ENCODE peak calls at places on chromosomes 12 and 14, in eight cellular contexts. One of them, this sample, is unnamed. For H3K27me3, H3K9me3 and H3K4me1, the result is how much of the 10 kb centered on the place peaks cover.

GRCh38 chr12:113630625-113631024 is 159.0 kb upstream of the LHX5 start:
- DNase-seq in heart right ventricle: no peak
- DNase-seq in IMR-90: no peak
- DNase-seq in transverse colon: no peak
- DNase-seq in heart left ventricle: no peak
- DNase-seq in tibial nerve: no peak
- DNase-seq in HCT116: no peak
- DNase-seq in neuronal stem cell: no peak
- DNase-seq in this sample: no peak

GRCh38 chr12:117155278-117156060 is 34.8 kb downstream of the FBXO21 start:
- DNase-seq in heart right ventricle: peak
- DNase-seq in IMR-90: peak
- DNase-seq in transverse colon: peak
- DNase-seq in heart left ventricle: peak
- DNase-seq in tibial nerve: no peak
- DNase-seq in HCT116: peak
- DNase-seq in neuronal stem cell: peak
- DNase-seq in this sample: no peak

GRCh38 chr14:29446971-29447370 is 480.7 kb downstream of the PRKD1 start:
- DNase-seq in heart right ventricle: no peak
- DNase-seq in IMR-90: no peak
- DNase-seq in transverse colon: no peak
- DNase-seq in heart left ventricle: no peak
- DNase-seq in tibial nerve: no peak
- DNase-seq in HCT116: no peak
- DNase-seq in neuronal stem cell: no peak
- DNase-seq in this sample: no peak

GRCh38 chr14:100754020-100754419 is 27.3 kb downstream of the DLK1 start:
- DNase-seq in heart right ventricle: no peak
- DNase-seq in IMR-90: no peak
- DNase-seq in transverse colon: no peak
- DNase-seq in heart left ventricle: peak
- DNase-seq in tibial nerve: no peak
- DNase-seq in HCT116: no peak
- DNase-seq in neuronal stem cell: no peak
- DNase-seq in this sample: no peak

GRCh38 chr14:22429546-22429945 is 159.5 kb downstream of the DAD1 start:
- DNase-seq in heart right ventricle: no peak
- DNase-seq in IMR-90: no peak
- DNase-seq in transverse colon: no peak
- DNase-seq in heart left ventricle: no peak
- DNase-seq in tibial nerve: no peak
- DNase-seq in HCT116: no peak
- DNase-seq in neuronal stem cell: no peak
- DNase-seq in this sample: no peak

GRCh38 chr12:104450700-104451099 is 6.0 kb upstream of the CHST11 start:
- DNase-seq in heart right ventricle: no peak
- DNase-seq in IMR-90: no peak
- DNase-seq in transverse colon: no peak
- DNase-seq in heart left ventricle: no peak
- DNase-seq in tibial nerve: no peak
- DNase-seq in HCT116: no peak
- DNase-seq in neuronal stem cell: no peak
- DNase-seq in this sample: no peak

GRCh38 chr12:53493610-53494391 is 5.5 kb downstream of the MAP3K12 start:
- DNase-seq in heart right ventricle: no peak
- DNase-seq in IMR-90: no peak
- DNase-seq in transverse colon: no peak
- DNase-seq in heart left ventricle: no peak
- DNase-seq in tibial nerve: no peak
- DNase-seq in HCT116: no peak
- DNase-seq in neuronal stem cell: no peak
- DNase-seq in this sample: peak

GRCh38 chr14:36238666-36239363 is 62.3 kb upstream of the PTCSC3 start:
- DNase-seq in heart right ventricle: no peak
- DNase-seq in IMR-90: peak
- DNase-seq in transverse colon: no peak
- DNase-seq in heart left ventricle: no peak
- DNase-seq in tibial nerve: no peak
- DNase-seq in HCT116: no peak
- DNase-seq in neuronal stem cell: no peak
- DNase-seq in this sample: no peak

GRCh38 chr14:72632727-72633126 is 261.2 kb downstream of the DPF3 start:
- DNase-seq in heart right ventricle: no peak
- DNase-seq in IMR-90: no peak
- DNase-seq in transverse colon: no peak
- DNase-seq in heart left ventricle: no peak
- DNase-seq in tibial nerve: no peak
- DNase-seq in HCT116: no peak
- DNase-seq in neuronal stem cell: no peak
- DNase-seq in this sample: no peak

GRCh38 chr12:58893421-58893986 is 26.8 kb downstream of the LRIG3 start:
- DNase-seq in heart right ventricle: no peak
- DNase-seq in IMR-90: peak
- DNase-seq in transverse colon: no peak
- DNase-seq in heart left ventricle: no peak
- DNase-seq in tibial nerve: no peak
- DNase-seq in HCT116: no peak
- DNase-seq in neuronal stem cell: no peak
- DNase-seq in this sample: no peak

GRCh38 chr12:67256649-67257048 is 12.5 kb upstream of the CAND1 start:
- DNase-seq in heart right ventricle: no peak
- DNase-seq in IMR-90: no peak
- DNase-seq in transverse colon: no peak
- DNase-seq in heart left ventricle: no peak
- DNase-seq in tibial nerve: no peak
- DNase-seq in HCT116: no peak
- DNase-seq in neuronal stem cell: no peak
- DNase-seq in this sample: no peak

GRCh38 chr14:41303506-41303905 is 303.2 kb upstream of the LRFN5 start:
- DNase-seq in heart right ventricle: no peak
- DNase-seq in IMR-90: no peak
- DNase-seq in transverse colon: no peak
- DNase-seq in heart left ventricle: no peak
- DNase-seq in tibial nerve: no peak
- DNase-seq in HCT116: no peak
- DNase-seq in neuronal stem cell: no peak
- DNase-seq in this sample: no peak

GRCh38 chr12:92046557-92046956 is 99.1 kb downstream of the BTG1 start:
- DNase-seq in heart right ventricle: no peak
- DNase-seq in IMR-90: no peak
- DNase-seq in transverse colon: no peak
- DNase-seq in heart left ventricle: no peak
- DNase-seq in tibial nerve: no peak
- DNase-seq in HCT116: no peak
- DNase-seq in neuronal stem cell: no peak
- DNase-seq in this sample: no peak

GRCh38 chr14:103116645-103117044 is 6.6 kb upstream of the TNFAIP2 start:
- DNase-seq in heart right ventricle: no peak
- DNase-seq in IMR-90: no peak
- DNase-seq in transverse colon: no peak
- DNase-seq in heart left ventricle: no peak
- DNase-seq in tibial nerve: no peak
- DNase-seq in HCT116: no peak
- DNase-seq in neuronal stem cell: no peak
- DNase-seq in this sample: no peak

GRCh38 chr12:124744273-124744640 is 119.4 kb downstream of the SCARB1 start:
- DNase-seq in heart right ventricle: no peak
- DNase-seq in IMR-90: no peak
- DNase-seq in transverse colon: no peak
- DNase-seq in heart left ventricle: no peak
- DNase-seq in tibial nerve: no peak
- DNase-seq in HCT116: no peak
- DNase-seq in neuronal stem cell: no peak
- DNase-seq in this sample: no peak

GRCh38 chr12:65685514-65685913 is 138.8 kb upstream of the HMGA2 start:
- DNase-seq in heart right ventricle: no peak
- DNase-seq in IMR-90: peak
- DNase-seq in transverse colon: no peak
- DNase-seq in heart left ventricle: no peak
- DNase-seq in tibial nerve: no peak
- DNase-seq in HCT116: peak
- DNase-seq in neuronal stem cell: no peak
- DNase-seq in this sample: no peak

GRCh38 chr12:3809357-3810015 is 56.6 kb upstream of the CRACR2A start:
- DNase-seq in heart right ventricle: no peak
- DNase-seq in IMR-90: no peak
- DNase-seq in transverse colon: no peak
- DNase-seq in heart left ventricle: no peak
- DNase-seq in tibial nerve: no peak
- DNase-seq in HCT116: no peak
- DNase-seq in neuronal stem cell: no peak
- DNase-seq in this sample: no peak

GRCh38 chr12:124568431-124569374 is 1.3 kb upstream of the NCOR2 start:
- DNase-seq in heart right ventricle: peak
- DNase-seq in IMR-90: peak
- DNase-seq in transverse colon: peak
- DNase-seq in heart left ventricle: peak
- DNase-seq in tibial nerve: peak
- DNase-seq in HCT116: no peak
- DNase-seq in neuronal stem cell: no peak
- DNase-seq in this sample: peak

GRCh38 chr14:51807355-51807754 is 53.1 kb upstream of the GNG2 start:
- DNase-seq in heart right ventricle: no peak
- DNase-seq in IMR-90: peak
- DNase-seq in transverse colon: no peak
- DNase-seq in heart left ventricle: no peak
- DNase-seq in tibial nerve: no peak
- DNase-seq in HCT116: no peak
- DNase-seq in neuronal stem cell: no peak
- DNase-seq in this sample: no peak

GRCh38 chr12:107134558-107134957 is 41.2 kb upstream of the CRY1 start:
- DNase-seq in heart right ventricle: no peak
- DNase-seq in IMR-90: no peak
- DNase-seq in transverse colon: no peak
- DNase-seq in heart left ventricle: no peak
- DNase-seq in tibial nerve: no peak
- DNase-seq in HCT116: peak
- DNase-seq in neuronal stem cell: no peak
- DNase-seq in this sample: no peak

GRCh38 chr12:25419595-25419994 is 133.5 kb downstream of the LMNTD1 start:
- DNase-seq in heart right ventricle: no peak
- DNase-seq in IMR-90: no peak
- DNase-seq in transverse colon: no peak
- DNase-seq in heart left ventricle: no peak
- DNase-seq in tibial nerve: no peak
- DNase-seq in HCT116: no peak
- DNase-seq in neuronal stem cell: no peak
- DNase-seq in this sample: no peak

GRCh38 chr12:99192489-99192888 is 455.1 kb upstream of the GARIN6 start:
- DNase-seq in heart right ventricle: no peak
- DNase-seq in IMR-90: no peak
- DNase-seq in transverse colon: no peak
- DNase-seq in heart left ventricle: no peak
- DNase-seq in tibial nerve: no peak
- DNase-seq in HCT116: no peak
- DNase-seq in neuronal stem cell: no peak
- DNase-seq in this sample: no peak
- H3K27me3 ChIP-seq in heart right ventricle: under half
- H3K27me3 ChIP-seq in IMR-90: under half
- H3K27me3 ChIP-seq in transverse colon: under half
- H3K27me3 ChIP-seq in heart left ventricle: under half
- H3K27me3 ChIP-seq in tibial nerve: under half
- H3K27me3 ChIP-seq in HCT116: under half
- H3K27me3 ChIP-seq in neuronal stem cell: under half
- H3K27me3 ChIP-seq in this sample: under half

GRCh38 chr12:34604631-34605509 is 582.6 kb downstream of the ALG10 start:
- DNase-seq in heart right ventricle: no peak
- DNase-seq in IMR-90: no peak
- DNase-seq in transverse colon: no peak
- DNase-seq in heart left ventricle: no peak
- DNase-seq in tibial nerve: no peak
- DNase-seq in HCT116: no peak
- DNase-seq in neuronal stem cell: no peak
- DNase-seq in this sample: peak

GRCh38 chr12:34605955-34606748 is 583.9 kb downstream of the ALG10 start:
- DNase-seq in heart right ventricle: no peak
- DNase-seq in IMR-90: no peak
- DNase-seq in transverse colon: no peak
- DNase-seq in heart left ventricle: no peak
- DNase-seq in tibial nerve: no peak
- DNase-seq in HCT116: no peak
- DNase-seq in neuronal stem cell: no peak
- DNase-seq in this sample: peak

GRCh38 chr12:34604227-34604626 is 581.9 kb downstream of the ALG10 start:
- DNase-seq in heart right ventricle: no peak
- DNase-seq in IMR-90: no peak
- DNase-seq in transverse colon: no peak
- DNase-seq in heart left ventricle: no peak
- DNase-seq in tibial nerve: no peak
- DNase-seq in HCT116: no peak
- DNase-seq in neuronal stem cell: no peak
- DNase-seq in this sample: peak

GRCh38 chr12:34606749-34607519 is 584.6 kb downstream of the ALG10 start:
- DNase-seq in heart right ventricle: no peak
- DNase-seq in IMR-90: no peak
- DNase-seq in transverse colon: no peak
- DNase-seq in heart left ventricle: no peak
- DNase-seq in tibial nerve: no peak
- DNase-seq in HCT116: no peak
- DNase-seq in neuronal stem cell: no peak
- DNase-seq in this sample: peak

GRCh38 chr12:34605510-34605887 is 583.2 kb downstream of the ALG10 start:
- DNase-seq in heart right ventricle: no peak
- DNase-seq in IMR-90: no peak
- DNase-seq in transverse colon: no peak
- DNase-seq in heart left ventricle: no peak
- DNase-seq in tibial nerve: no peak
- DNase-seq in HCT116: no peak
- DNase-seq in neuronal stem cell: no peak
- DNase-seq in this sample: no peak
- H3K9me3 ChIP-seq in heart right ventricle: under half
- H3K9me3 ChIP-seq in IMR-90: half or more
- H3K9me3 ChIP-seq in transverse colon: under half
- H3K9me3 ChIP-seq in heart left ventricle: under half
- H3K9me3 ChIP-seq in tibial nerve: under half
- H3K9me3 ChIP-seq in HCT116: under half
- H3K9me3 ChIP-seq in neuronal stem cell: half or more
- H3K9me3 ChIP-seq in this sample: under half

GRCh38 chr12:108704527-108704926 is 26.8 kb downstream of the CORO1C start:
- DNase-seq in heart right ventricle: no peak
- DNase-seq in IMR-90: no peak
- DNase-seq in transverse colon: no peak
- DNase-seq in heart left ventricle: no peak
- DNase-seq in tibial nerve: no peak
- DNase-seq in HCT116: no peak
- DNase-seq in neuronal stem cell: no peak
- DNase-seq in this sample: no peak
- H3K4me1 ChIP-seq in heart right ventricle: half or more
- H3K4me1 ChIP-seq in IMR-90: under half
- H3K4me1 ChIP-seq in transverse colon: under half
- H3K4me1 ChIP-seq in heart left ventricle: under half
- H3K4me1 ChIP-seq in tibial nerve: under half
- H3K4me1 ChIP-seq in HCT116: under half
- H3K4me1 ChIP-seq in neuronal stem cell: under half
- H3K4me1 ChIP-seq in this sample: under half

DNA sequence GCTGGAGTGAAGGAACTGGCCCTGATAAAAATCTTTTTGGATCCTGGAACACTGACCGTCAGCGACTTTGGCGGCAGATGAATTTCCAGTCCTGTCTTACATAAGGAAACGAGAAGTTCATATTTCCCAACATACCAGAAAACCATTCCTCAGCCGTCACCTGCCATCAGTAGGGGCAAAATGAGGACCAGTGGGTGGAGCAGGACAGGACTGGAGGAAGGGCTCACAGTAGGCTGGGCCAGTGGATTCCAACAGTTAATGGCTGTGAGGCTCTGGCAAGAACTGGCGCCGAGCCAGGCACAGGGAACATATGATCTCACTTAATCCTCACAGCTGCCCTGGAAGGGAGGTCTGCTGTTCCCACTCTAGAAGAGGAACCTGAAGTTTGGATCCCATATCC is 67.2 kb upstream of the FAM181A start:
- DNase-seq in heart right ventricle: no peak
- DNase-seq in IMR-90: no peak
- DNase-seq in transverse colon: peak
- DNase-seq in heart left ventricle: no peak
- DNase-seq in tibial nerve: no peak
- DNase-seq in HCT116: no peak
- DNase-seq in neuronal stem cell: no peak
- DNase-seq in this sample: no peak
- H3K27me3 ChIP-seq in heart right ventricle: under half
- H3K27me3 ChIP-seq in IMR-90: under half
- H3K27me3 ChIP-seq in transverse colon: under half
- H3K27me3 ChIP-seq in heart left ventricle: under half
- H3K27me3 ChIP-seq in tibial nerve: under half
- H3K27me3 ChIP-seq in HCT116: under half
- H3K27me3 ChIP-seq in neuronal stem cell: under half
- H3K27me3 ChIP-seq in this sample: under half

This sample was measured in suprapubic skin.